ENCODE peak calls at places on chromosomes 4 and X, in seven cellular contexts. K is astrocyte; F is left lung; A is effector memory CD4-positive, alpha-beta T cell; O is RWPE1; E is mammary epithelial cell; L is cardiac muscle cell. R is an unnamed sample.

GRCh38 chrX:47169273-47169672 is 24.3 kb downstream of the RBM10 start:
- DNase-seq in K (no peak), F (no peak), A (no peak), O (no peak), E (no peak), L (no peak), R (no peak)

GRCh38 chr4:185110375-185110823 is 32.7 kb upstream of the SLC25A4 start:
- DNase-seq in K (no peak), F (no peak), A (no peak), O (no peak), E (no peak), L (no peak), R (no peak)

GRCh38 chr4:62225972-62226371 is 1025.8 kb downstream of the ADGRL3 start:
- DNase-seq in K (peak; percentile 6), F (no peak), A (no peak), O (no peak), E (no peak), L (no peak), R (no peak)

GRCh38 chr4:67714248-67714583 is 13.3 kb upstream of the UBA6 start:
- DNase-seq in K (no peak), F (no peak), A (no peak), O (no peak), E (no peak), L (no peak), R (no peak)

GRCh38 chrX:23372220-23372902 is 37.7 kb downstream of the PTCHD1 start:
- DNase-seq in K (no peak), F (no peak), A (no peak), O (no peak), E (no peak), L (peak; percentile 8), R (no peak)

GRCh38 chr4:74659576-74660411 is 134.5 kb downstream of the BTC start:
- DNase-seq in K (peak; percentile 99), F (no peak), A (no peak), O (peak; percentile 90), E (peak; percentile 100), L (no peak), R (no peak)

GRCh38 chr4:183057255-183057654 is 41.8 kb upstream of the WWC2 start:
- DNase-seq in K (no peak), F (no peak), A (no peak), O (no peak), E (no peak), L (no peak), R (no peak)

GRCh38 chr4:147550626-147551250 is 66.5 kb upstream of the TMEM184C start:
- DNase-seq in K (peak; percentile 87), F (no peak), A (no peak), O (no peak), E (peak; percentile 65), L (no peak), R (no peak)

GRCh38 chrX:49214996-49215526 is 15.1 kb upstream of the SYP start:
- DNase-seq in K (no peak), F (no peak), A (no peak), O (no peak), E (no peak), L (no peak), R (no peak)

GRCh38 chrX:25204182-25204581 is 188.4 kb upstream of the ARX start:
- DNase-seq in K (no peak), F (no peak), A (no peak), O (no peak), E (no peak), L (no peak), R (no peak)

GRCh38 chrX:25196221-25196620 is 180.5 kb upstream of the ARX start:
- DNase-seq in K (no peak), F (no peak), A (no peak), O (no peak), E (no peak), L (no peak), R (no peak)

GRCh38 chrX:25202827-25203226 is 187.1 kb upstream of the ARX start:
- DNase-seq in K (no peak), F (no peak), A (no peak), O (no peak), E (no peak), L (no peak), R (no peak)

GRCh38 chrX:25198891-25199290 is 183.1 kb upstream of the ARX start:
- DNase-seq in K (no peak), F (no peak), A (no peak), O (no peak), E (no peak), L (no peak), R (no peak)

GRCh38 chrX:25198253-25198652 is 182.5 kb upstream of the ARX start:
- DNase-seq in K (no peak), F (no peak), A (no peak), O (no peak), E (no peak), L (no peak), R (no peak)
- H3K27ac ChIP-seq in K (no peak overlapping the region), F (no peak overlapping the region), A (no peak overlapping the region), O (no peak overlapping the region), E (no peak overlapping the region), L (no peak overlapping the region), R (no peak overlapping the region)

GRCh38 chr4:78568640-78569261 is 17.2 kb downstream of the ANXA3 start:
- DNase-seq in K (no peak), F (no peak), A (no peak), O (no peak), E (no peak), L (no peak), R (no peak)

GRCh38 chr4:78565971-78566372 is 14.4 kb downstream of the ANXA3 start:
- DNase-seq in K (peak; percentile 85), F (no peak), A (no peak), O (peak; percentile 73), E (peak; percentile 89), L (no peak), R (no peak)

GRCh38 chr4:78567502-78568075 is 16.0 kb downstream of the ANXA3 start:
- DNase-seq in K (no peak), F (no peak), A (no peak), O (no peak), E (no peak), L (no peak), R (no peak)

GRCh38 chr4:78569291-78569821 is 17.8 kb downstream of the ANXA3 start:
- DNase-seq in K (peak; percentile 94), F (no peak), A (no peak), O (peak; percentile 69), E (peak; percentile 71), L (no peak), R (no peak)

DNA sequence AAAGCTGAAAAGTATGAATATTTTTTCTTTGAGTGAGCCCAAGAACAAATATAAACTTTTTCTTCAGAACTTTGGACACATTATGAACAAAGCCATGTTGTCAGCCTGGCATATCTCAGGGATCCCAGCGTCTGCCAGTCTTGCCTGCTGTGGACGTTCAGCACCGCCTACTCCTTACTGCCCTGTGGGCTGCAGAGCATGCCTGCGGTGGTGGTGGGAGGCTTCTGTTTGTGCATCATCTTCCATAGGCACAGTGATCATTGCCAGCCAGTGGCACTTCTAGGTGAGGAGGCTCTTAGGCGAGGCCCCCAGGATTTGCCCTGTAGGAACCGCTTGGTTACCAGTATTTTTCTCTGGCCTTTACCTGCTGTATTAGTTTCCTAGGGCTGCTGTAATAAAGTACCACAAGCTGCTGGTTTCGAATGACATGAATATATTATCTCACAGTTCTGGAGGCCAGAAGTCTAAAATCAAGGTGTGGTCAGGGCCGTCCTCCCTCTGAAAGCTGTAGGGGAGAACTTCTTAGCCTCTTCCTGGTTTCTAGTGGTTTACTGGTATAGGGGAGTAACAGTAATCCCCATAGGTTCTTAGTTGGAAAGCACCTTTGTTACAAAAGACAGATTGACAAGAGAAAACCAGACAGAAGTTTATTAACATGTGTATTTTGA is 15.4 kb downstream of the ANXA3 start:
- DNase-seq in K (peak; percentile 46), F (no peak), A (no peak), O (no peak), E (peak; percentile 49), L (no peak), R (no peak)
- H3K27ac ChIP-seq in K (no peak overlapping the region), F (no peak overlapping the region), A (no peak overlapping the region), O (peak overlapping the region; percentile 61), E (peak overlapping the region; percentile 97), L (no peak overlapping the region), R (no peak overlapping the region)

GRCh38 chr4:44674471-44674870 is 3.7 kb upstream of the GUF1 start:
- DNase-seq in K (no peak), F (no peak), A (no peak), O (no peak), E (no peak), L (no peak), R (no peak)

GRCh38 chr4:44678094-44679023 is at the start of gene GUF1:
- DNase-seq in K (peak; percentile 84), F (peak; percentile 96), A (peak; percentile 78), O (peak; percentile 83), E (peak; percentile 90), L (peak; percentile 92), R (peak; percentile 91)

GRCh38 chr4:44684648-44685047 is 6.4 kb downstream of the GUF1 start:
- DNase-seq in K (no peak), F (no peak), A (no peak), O (no peak), E (no peak), L (no peak), R (no peak)

DNA sequence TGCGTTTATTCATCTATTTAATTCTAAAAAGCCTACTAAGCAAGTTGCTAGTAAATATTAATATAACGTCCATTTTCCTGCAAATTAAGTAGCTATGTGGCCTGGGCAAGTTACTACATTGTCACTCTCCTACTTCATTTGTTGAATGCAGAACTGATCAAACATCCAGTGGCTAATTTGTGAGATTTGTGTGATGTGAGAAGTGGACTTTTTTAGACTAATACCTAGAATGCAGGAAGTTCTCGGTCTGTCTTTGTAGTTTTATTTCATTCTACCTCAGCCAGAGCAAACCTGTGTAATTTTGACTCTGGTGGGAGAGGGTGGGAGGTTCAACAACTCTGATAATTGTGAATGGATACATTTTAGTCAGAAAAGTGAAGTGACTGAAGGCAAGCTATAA is 840 bp downstream of the GUF1 start:
- DNase-seq in K (no peak), F (no peak), A (no peak), O (no peak), E (no peak), L (no peak), R (no peak)
- H3K27ac ChIP-seq in K (peak overlapping the region; percentile 92), F (no peak overlapping the region), A (peak overlapping the region; percentile 94), O (peak overlapping the region; percentile 88), E (peak overlapping the region; percentile 89), L (peak overlapping the region; percentile 90), R (peak overlapping the region; percentile 91)

GRCh38 chr4:141686929-141687328 is 50.5 kb downstream of the IL15 start:
- DNase-seq in K (no peak), F (no peak), A (no peak), O (no peak), E (no peak), L (no peak), R (no peak)

GRCh38 chr4:141684785-141685184 is 48.4 kb downstream of the IL15 start:
- DNase-seq in K (peak; percentile 52), F (no peak), A (no peak), O (no peak), E (peak; percentile 32), L (no peak), R (no peak)

DNA sequence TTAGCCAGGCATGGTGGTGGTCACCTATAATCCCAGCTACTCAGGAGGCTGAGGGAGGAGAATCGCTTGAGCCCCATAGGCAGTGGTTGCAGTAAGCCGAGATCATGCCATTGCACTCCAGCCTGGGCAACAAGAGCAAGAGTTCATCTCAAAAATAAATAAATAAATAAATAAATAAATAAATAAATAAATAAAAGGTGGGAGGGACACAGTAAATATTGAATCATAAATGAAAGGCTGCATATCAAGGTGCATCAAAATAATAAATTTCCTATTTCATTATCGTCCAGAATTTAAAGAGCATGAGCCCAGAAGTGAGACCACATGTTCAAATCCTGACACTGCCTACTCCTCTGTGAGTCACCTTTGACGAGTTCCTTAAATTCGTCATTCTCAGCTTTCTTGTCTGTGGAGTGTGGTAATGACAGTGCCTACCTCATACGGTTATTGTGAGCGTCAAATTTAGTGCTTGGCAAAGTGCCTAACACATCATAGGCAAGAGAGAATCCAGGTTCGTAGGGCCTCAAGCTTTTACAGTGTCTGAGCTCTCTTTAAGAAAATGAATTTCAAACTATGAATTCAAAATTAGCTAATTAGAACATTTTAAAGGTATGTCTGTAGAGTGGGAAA is 49.9 kb downstream of the IL15 start:
- DNase-seq in K (peak; percentile 74), F (no peak), A (no peak), O (peak; percentile 46), E (peak; percentile 74), L (no peak), R (no peak)
- H3K27ac ChIP-seq in K (no peak overlapping the region), F (no peak overlapping the region), A (no peak overlapping the region), O (no peak overlapping the region), E (no peak overlapping the region), L (no peak overlapping the region), R (no peak overlapping the region)